ENCODE peak calls at places on chromosomes 4 and X, in six cellular contexts. Q is tibial nerve, Z is IMR-90, P is ovary, I is heart left ventricle, G is H1. S is an unnamed sample.

GRCh38 chrX:71671938-71672337 is 4.6 kb downstream of the LOC101059915 start:
- DNase-seq in Q (no peak), Z (no peak), P (no peak), I (no peak), G (no peak), S (no peak)

GRCh38 chr4:112201915-112202505 is 29.6 kb upstream of the AP1AR start:
- DNase-seq in Q (no peak), Z (no peak), P (no peak), I (no peak), G (no peak), S (no peak)

GRCh38 chrX:55120767-55121358 is 32.0 kb downstream of the PAGE2 start:
- DNase-seq in Q (no peak), Z (no peak), P (no peak), I (no peak), G (no peak), S (no peak)

GRCh38 chrX:150227321-150227860 is 135.7 kb upstream of the MAMLD1 start:
- DNase-seq in Q (no peak), Z (no peak), P (no peak), I (no peak), G (no peak), S (no peak)

GRCh38 chr4:124060261-124060918 is 652.1 kb downstream of the ANKRD50 start:
- DNase-seq in Q (peak; percentile 41), Z (peak; percentile 49), P (peak; percentile 35), I (peak; percentile 51), G (no peak), S (no peak)

GRCh38 chr4:151035321-151035720 is 20.2 kb upstream of the LRBA start:
- DNase-seq in Q (no peak), Z (no peak), P (no peak), I (no peak), G (no peak), S (no peak)

GRCh38 chr4:165378398-165378762 is 428 bp upstream of the CPE start:
- DNase-seq in Q (no peak), Z (no peak), P (no peak), I (no peak), G (no peak), S (no peak)

GRCh38 chrX:68728186-68728585 is 80.7 kb downstream of the STARD8 start:
- DNase-seq in Q (no peak), Z (no peak), P (no peak), I (no peak), G (no peak), S (no peak)

GRCh38 chrX:95332530-95332929 is 1352.1 kb upstream of the DIAPH2 start:
- DNase-seq in Q (no peak), Z (no peak), P (no peak), I (no peak), G (no peak), S (no peak)

GRCh38 chrX:43002526-43003203 is 224.7 kb upstream of the PPP1R2C start:
- DNase-seq in Q (no peak), Z (no peak), P (no peak), I (no peak), G (no peak), S (no peak)

GRCh38 chr4:111213520-111213919 is 590.6 kb upstream of the PITX2 start:
- DNase-seq in Q (no peak), Z (no peak), P (no peak), I (no peak), G (no peak), S (no peak)

GRCh38 chrX:43666301-43666912 is 10.3 kb downstream of the MAOA start:
- DNase-seq in Q (no peak), Z (no peak), P (no peak), I (no peak), G (no peak), S (no peak)

GRCh38 chrX:153928846-153929245 is 2.8 kb upstream of the ARHGAP4 start:
- DNase-seq in Q (no peak), Z (no peak), P (no peak), I (no peak), G (no peak), S (peak; percentile 61)

GRCh38 chr4:8867624-8868320 is 3.9 kb downstream of the HMX1 start:
- DNase-seq in Q (no peak), Z (no peak), P (no peak), I (no peak), G (no peak), S (no peak)

GRCh38 chr4:103011378-103012025 is 8.0 kb downstream of the SLC9B1 start:
- DNase-seq in Q (no peak), Z (peak; percentile 48), P (peak; percentile 48), I (no peak), G (no peak), S (no peak)

DNA sequence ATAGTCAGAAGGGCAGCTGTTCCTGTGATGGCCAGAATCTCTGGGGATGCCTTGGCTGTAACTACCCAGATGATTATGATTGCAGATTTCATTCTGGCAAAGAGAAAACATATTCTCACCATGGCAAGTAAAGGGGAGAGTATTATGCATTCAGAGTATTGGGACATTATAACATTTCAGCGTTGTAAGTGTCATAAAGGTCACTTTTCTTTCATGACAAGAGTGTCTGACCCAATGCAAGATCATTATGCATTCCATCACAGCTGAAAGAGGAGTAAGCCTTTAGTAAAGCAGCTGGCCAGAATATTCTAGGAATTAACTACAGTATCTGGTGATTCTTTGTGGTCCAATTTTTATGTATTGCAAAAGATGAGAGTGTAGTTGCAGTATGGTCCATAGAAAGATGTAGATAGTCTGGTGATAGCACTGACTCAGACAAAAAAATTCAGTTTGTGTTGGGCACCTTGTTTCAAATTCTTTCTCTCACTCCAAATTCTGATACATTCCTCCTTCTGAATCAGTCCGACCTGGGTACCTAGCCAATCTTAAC is 2366.3 kb downstream of the PCDH7 start:
- DNase-seq in Q (no peak), Z (no peak), P (no peak), I (no peak), G (no peak), S (no peak)
- H3K4me1 ChIP-seq in Q (no peaks in the 10 kb centered on the region), Z (no peaks in the 10 kb centered on the region), P (no peaks in the 10 kb centered on the region), I (no peaks in the 10 kb centered on the region), G (no peaks in the 10 kb centered on the region), S (no peaks in the 10 kb centered on the region)

GRCh38 chr4:55123791-55124190 is 1.6 kb downstream of the KDR start:
- DNase-seq in Q (no peak), Z (no peak), P (no peak), I (no peak), G (no peak), S (peak; percentile 21)
- H3K4me3 ChIP-seq in Q (peak overlapping the region; percentile 42), Z (no peak overlapping the region), P (peak overlapping the region; percentile 58), I (peak overlapping the region; percentile 76), G (peak overlapping the region; percentile 83), S (no peak overlapping the region)

GRCh38 chr4:121180558-121180957 is 16.4 kb upstream of the TNIP3 start:
- DNase-seq in Q (no peak), Z (no peak), P (no peak), I (no peak), G (no peak), S (no peak)

GRCh38 chr4:121185960-121186359 is 21.8 kb upstream of the TNIP3 start:
- DNase-seq in Q (no peak), Z (no peak), P (no peak), I (no peak), G (no peak), S (peak; percentile 65)

GRCh38 chr4:121183359-121183758 is 19.2 kb upstream of the TNIP3 start:
- DNase-seq in Q (no peak), Z (no peak), P (no peak), I (no peak), G (no peak), S (no peak)

GRCh38 chr4:121181493-121181892 is 17.4 kb upstream of the TNIP3 start:
- DNase-seq in Q (no peak), Z (no peak), P (no peak), I (no peak), G (no peak), S (no peak)

DNA sequence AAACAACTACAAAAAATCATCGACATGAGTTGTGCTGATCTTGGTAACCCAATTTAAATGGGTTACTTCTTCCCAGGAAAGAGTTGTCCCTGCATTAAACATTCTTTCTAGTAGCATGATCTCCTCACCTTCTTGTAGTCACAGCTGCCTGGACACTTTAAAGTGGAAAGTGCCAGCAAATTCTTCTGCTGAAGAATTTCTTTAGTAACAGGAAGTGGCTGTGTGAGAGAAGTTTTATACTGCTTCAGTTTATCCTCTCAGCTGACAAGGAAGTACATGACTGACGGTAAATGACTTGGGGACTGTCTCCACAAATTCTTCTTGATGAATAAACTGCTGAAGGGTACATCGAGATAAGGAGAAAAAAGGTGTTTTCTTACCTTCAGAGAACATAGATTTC is 18.2 kb upstream of the TNIP3 start:
- DNase-seq in Q (no peak), Z (peak; percentile 33), P (no peak), I (no peak), G (no peak), S (peak; percentile 62)
- H3K4me1 ChIP-seq in Q (peaks cover 6% of the 10 kb centered on the region), Z (no peaks in the 10 kb centered on the region), P (no peaks in the 10 kb centered on the region), I (no peaks in the 10 kb centered on the region), G (no peaks in the 10 kb centered on the region), S (peaks cover 16% of the 10 kb centered on the region)

GRCh38 chr4:1799364-1799996 is 6.4 kb downstream of the FGFR3 start:
- DNase-seq in Q (no peak), Z (no peak), P (no peak), I (no peak), G (no peak), S (no peak)

GRCh38 chr4:1799997-1800375 is 6.9 kb downstream of the FGFR3 start:
- DNase-seq in Q (no peak), Z (no peak), P (no peak), I (no peak), G (no peak), S (no peak)

GRCh38 chr4:1797298-1797860 is 4.3 kb downstream of the FGFR3 start:
- DNase-seq in Q (no peak), Z (no peak), P (no peak), I (no peak), G (no peak), S (no peak)

GRCh38 chr4:1797861-1798529 is 4.9 kb downstream of the FGFR3 start:
- DNase-seq in Q (no peak), Z (no peak), P (no peak), I (no peak), G (no peak), S (no peak)

GRCh38 chr4:1798530-1799363 is 5.7 kb downstream of the FGFR3 start:
- DNase-seq in Q (no peak), Z (no peak), P (no peak), I (no peak), G (no peak), S (no peak)
- H3K4me3 ChIP-seq in Q (no peak overlapping the region), Z (no peak overlapping the region), P (no peak overlapping the region), I (no peak overlapping the region), G (no peak overlapping the region), S (no peak overlapping the region)